ENCODE peak calls at places on chromosomes 5 and 9, in seven cellular contexts. L is NCI-H69; H is activated CD8-positive, alpha-beta T cell treated with anti-CD3 and anti-CD28 coated beads for 36 hours; P is stimulated activated CD4-positive, alpha-beta T cell treated with anti-CD3 and anti-CD28 coated beads, Interleukin-1b, Interleukin-23, amount 100 ng/mL, for 4 hours; W is nucleus accumbens; V is mesenchymal stem cell; U is astrocyte of the spinal cord. E is an unnamed sample.

GRCh38 chr5:168947212-168947868 is 353.6 kb downstream of the SLIT3 start:
- DNase-seq in L (peak; percentile 55), H (peak; percentile 60), P (peak; percentile 22), W (no peak), V (peak; percentile 58), U (peak; percentile 29), E (no peak)

GRCh38 chr9:133979124-133979920 is 12.8 kb downstream of the VAV2 start:
- DNase-seq in L (no peak), H (no peak), P (no peak), W (no peak), V (peak; percentile 48), U (peak; percentile 30), E (no peak)

GRCh38 chr5:142095035-142095434 is 13.5 kb upstream of the NDFIP1 start:
- DNase-seq in L (no peak), H (peak; percentile 79), P (peak; percentile 44), W (no peak), V (no peak), U (no peak), E (no peak)

GRCh38 chr5:155850411-155850810 is 476.6 kb upstream of the SGCD start:
- DNase-seq in L (peak; percentile 94), H (no peak), P (no peak), W (no peak), V (no peak), U (no peak), E (peak; percentile 7)

GRCh38 chr9:110814159-110814558 is 145.6 kb downstream of the MUSK start:
- DNase-seq in L (no peak), H (no peak), P (no peak), W (no peak), V (no peak), U (no peak), E (no peak)

GRCh38 chr9:137198748-137199276 is 1.7 kb downstream of the TPRN start:
- DNase-seq in L (no peak), H (no peak), P (no peak), W (no peak), V (no peak), U (no peak), E (no peak)

GRCh38 chr5:110435207-110435606 is 291.3 kb downstream of the TMEM232 start:
- DNase-seq in L (no peak), H (no peak), P (no peak), W (no peak), V (no peak), U (no peak), E (no peak)

GRCh38 chr9:114386886-114387677 is 700 bp downstream of the AKNA start:
- DNase-seq in L (no peak), H (peak; percentile 43), P (no peak), W (peak; percentile 71), V (peak; percentile 57), U (peak; percentile 16), E (no peak)

GRCh38 chr5:5826911-5827310 is 404.4 kb downstream of the ICE1 start:
- DNase-seq in L (no peak), H (no peak), P (no peak), W (no peak), V (peak; percentile 0), U (no peak), E (no peak)

GRCh38 chr5:97425511-97425910 is 242.5 kb upstream of the RIOK2 start:
- DNase-seq in L (peak; percentile 60), H (no peak), P (no peak), W (no peak), V (no peak), U (no peak), E (no peak)

GRCh38 chr5:115857621-115858349 is 16.1 kb downstream of the AP3S1 start:
- DNase-seq in L (peak; percentile 87), H (no peak), P (no peak), W (no peak), V (peak; percentile 33), U (peak; percentile 78), E (no peak)

GRCh38 chr9:136947955-136948510 is 3.0 kb downstream of the C8G start:
- DNase-seq in L (peak; percentile 34), H (peak; percentile 50), P (no peak), W (peak; percentile 69), V (peak; percentile 23), U (peak; percentile 10), E (peak; percentile 30)

GRCh38 chr5:135027699-135028615 is 6.1 kb downstream of the PITX1 start:
- DNase-seq in L (no peak), H (no peak), P (no peak), W (no peak), V (no peak), U (no peak), E (no peak)

GRCh38 chr9:93126151-93126781 is 7.8 kb downstream of the NINJ1 start:
- DNase-seq in L (no peak), H (peak; percentile 7), P (no peak), W (no peak), V (no peak), U (no peak), E (no peak)

GRCh38 chr5:17019324-17019723 is 83.2 kb upstream of the MYO10 start:
- DNase-seq in L (no peak), H (no peak), P (no peak), W (no peak), V (peak; percentile 64), U (no peak), E (no peak)

GRCh38 chr9:123357748-123358059 is 1.7 kb downstream of the CRB2 start:
- DNase-seq in L (no peak), H (no peak), P (no peak), W (no peak), V (no peak), U (no peak), E (no peak)

GRCh38 chr9:3244963-3245653 is 280.7 kb downstream of the RFX3 start:
- DNase-seq in L (peak; percentile 98), H (peak; percentile 4), P (no peak), W (no peak), V (peak; percentile 61), U (no peak), E (peak; percentile 86)

GRCh38 chr5:147452137-147452838 is 57.6 kb downstream of the DPYSL3 start:
- DNase-seq in L (peak; percentile 96), H (no peak), P (no peak), W (no peak), V (no peak), U (peak; percentile 39), E (peak; percentile 71)

GRCh38 chr9:70043689-70044449 is at the start of gene MAMDC2:
- DNase-seq in L (peak; percentile 55), H (no peak), P (no peak), W (no peak), V (peak; percentile 45), U (peak; percentile 49), E (no peak)

GRCh38 chr9:86072393-86073016 is 26.9 kb downstream of the GOLM1 start:
- DNase-seq in L (no peak), H (no peak), P (no peak), W (no peak), V (no peak), U (peak; percentile 48), E (no peak)

GRCh38 chr9:125805057-125805456 is 57.9 kb downstream of the PBX3 start:
- DNase-seq in L (no peak), H (no peak), P (no peak), W (no peak), V (peak; percentile 72), U (peak; percentile 64), E (no peak)

GRCh38 chr9:137606005-137606601 is 617 bp downstream of the ARRDC1 start:
- DNase-seq in L (peak; percentile 72), H (no peak), P (peak; percentile 24), W (no peak), V (no peak), U (no peak), E (peak; percentile 72)

GRCh38 chr5:176565760-176566288 is 16.7 kb downstream of the CDHR2 start:
- DNase-seq in L (no peak), H (no peak), P (no peak), W (no peak), V (no peak), U (no peak), E (no peak)

GRCh38 chr5:58481066-58481676 is 10.1 kb upstream of the GAPT start:
- DNase-seq in L (no peak), H (no peak), P (no peak), W (no peak), V (no peak), U (no peak), E (no peak)

GRCh38 chr9:113579270-113580040 is 115.9 kb downstream of the RGS3 start:
- DNase-seq in L (peak; percentile 51), H (peak; percentile 60), P (no peak), W (peak; percentile 41), V (peak; percentile 71), U (peak; percentile 82), E (no peak)

GRCh38 chr9:136614372-136614922 is 48.3 kb upstream of the EGFL7 start:
- DNase-seq in L (no peak), H (no peak), P (no peak), W (no peak), V (peak; percentile 96), U (peak; percentile 88), E (no peak)

GRCh38 chr9:75152416-75152815 is 64.1 kb downstream of the OSTF1 start:
- DNase-seq in L (no peak), H (peak; percentile 85), P (no peak), W (no peak), V (no peak), U (no peak), E (no peak)

GRCh38 chr5:1782385-1783213 is 17.0 kb downstream of the MRPL36 start:
- DNase-seq in L (no peak), H (no peak), P (no peak), W (no peak), V (no peak), U (no peak), E (no peak)

GRCh38 chr5:103444333-103445038 is 118.1 kb downstream of the NUDT12 start:
- DNase-seq in L (no peak), H (no peak), P (no peak), W (no peak), V (no peak), U (no peak), E (no peak)

GRCh38 chr9:19229725-19230355 is 653 bp upstream of the DENND4C start:
- DNase-seq in L (peak; percentile 90), H (peak; percentile 76), P (no peak), W (peak; percentile 65), V (peak; percentile 68), U (no peak), E (peak; percentile 63)

GRCh38 chr9:22141906-22142305 is 132.8 kb upstream of the CDKN2B start:
- DNase-seq in L (peak; percentile 55), H (no peak), P (no peak), W (no peak), V (peak; percentile 61), U (peak; percentile 67), E (peak; percentile 28)

GRCh38 chr9:97811534-97812246 is 41.3 kb upstream of the FOXE1 start:
- DNase-seq in L (peak; percentile 26), H (no peak), P (no peak), W (no peak), V (peak; percentile 5), U (peak; percentile 24), E (no peak)

GRCh38 chr9:7974335-7975005 is 174.9 kb upstream of the DMAC1 start:
- DNase-seq in L (peak; percentile 91), H (peak; percentile 56), P (no peak), W (no peak), V (no peak), U (no peak), E (peak; percentile 90)

GRCh38 chr5:106423109-106423897 is 1247.4 kb downstream of the EFNA5 start:
- DNase-seq in L (no peak), H (no peak), P (no peak), W (no peak), V (no peak), U (no peak), E (no peak)

GRCh38 chr5:137492321-137492720 is 6.8 kb downstream of the SPOCK1 start:
- DNase-seq in L (no peak), H (no peak), P (no peak), W (no peak), V (no peak), U (peak; percentile 71), E (no peak)

GRCh38 chr5:141326088-141326854 is 4.0 kb upstream of the PCDHGA1 start:
- DNase-seq in L (peak; percentile 88), H (peak; percentile 84), P (peak; percentile 54), W (peak; percentile 75), V (peak; percentile 35), U (peak; percentile 76), E (peak; percentile 81)

GRCh38 chr5:81179959-81180358 is 53.2 kb upstream of the CKMT2 start:
- DNase-seq in L (no peak), H (no peak), P (no peak), W (no peak), V (no peak), U (no peak), E (no peak)

GRCh38 chr9:101592788-101593187 is 2.0 kb downstream of the PPP3R2 start:
- DNase-seq in L (no peak), H (no peak), P (no peak), W (no peak), V (no peak), U (no peak), E (no peak)

E was measured in NCI-H146.